ENCODE peak calls at places on chromosomes 4 and X, in five cellular contexts. H is fibroblast of mammary gland, M is HFFc6, W is mesothelial cell of epicardium, E is omental fat pad. G is an unnamed sample.

GRCh38 chrX:11792461-11793421 is 34.7 kb downstream of the MSL3 start:
- DNase-seq in H (no peak), M (no peak), W (no peak), E (no peak), G (peak)

GRCh38 chrX:56788229-56788628 is 59.2 kb downstream of the NBDY start:
- DNase-seq in H (no peak), M (no peak), W (no peak), E (peak), G (no peak)

GRCh38 chr4:166400270-166400894 is 527.3 kb downstream of the TLL1 start:
- DNase-seq in H (no peak), M (no peak), W (no peak), E (no peak), G (no peak)

GRCh38 chr4:87622303-87622702 is 14.0 kb downstream of the DSPP start:
- DNase-seq in H (no peak), M (no peak), W (no peak), E (no peak), G (no peak)

GRCh38 chrX:49001521-49002090 is 458 bp downstream of the GRIPAP1 start:
- DNase-seq in H (peak), M (peak), W (no peak), E (no peak), G (no peak)

GRCh38 chr4:40475609-40476008 is 140.5 kb downstream of the CHRNA9 start:
- DNase-seq in H (no peak), M (no peak), W (no peak), E (no peak), G (no peak)

GRCh38 chrX:110042521-110042920 is 39.6 kb downstream of the TMEM164 start:
- DNase-seq in H (peak), M (peak), W (no peak), E (no peak), G (no peak)

GRCh38 chr4:80367737-80368136 is 32.2 kb downstream of the CFAP299 start:
- DNase-seq in H (peak), M (peak), W (no peak), E (no peak), G (no peak)

GRCh38 chrX:15146515-15146914 is 123.4 kb downstream of the ASB9 start:
- DNase-seq in H (peak), M (no peak), W (no peak), E (no peak), G (no peak)

GRCh38 chrX:119622356-119623232 is 16.4 kb upstream of the NKRF start:
- DNase-seq in H (peak), M (peak), W (no peak), E (no peak), G (no peak)

GRCh38 chrX:8815460-8816065 is 14.4 kb upstream of the FAM9A start:
- DNase-seq in H (peak), M (peak), W (no peak), E (no peak), G (no peak)

GRCh38 chr4:173698557-173699262 is 168.7 kb upstream of the HAND2 start:
- DNase-seq in H (peak), M (no peak), W (no peak), E (no peak), G (no peak)

GRCh38 chr4:86221076-86221475 is 138.8 kb downstream of the MAPK10 start:
- DNase-seq in H (no peak), M (no peak), W (no peak), E (no peak), G (no peak)

GRCh38 chr4:125283702-125284279 is 31.0 kb upstream of the FAT4 start:
- DNase-seq in H (peak), M (peak), W (no peak), E (no peak), G (no peak)

GRCh38 chrX:90026730-90027129 is 105.0 kb downstream of the TGIF2LX start:
- DNase-seq in H (no peak), M (no peak), W (no peak), E (no peak), G (no peak)

GRCh38 chr4:88177981-88178632 is 19.7 kb upstream of the ABCG2 start:
- DNase-seq in H (peak), M (peak), W (no peak), E (no peak), G (no peak)

GRCh38 chr4:85579942-85580341 is 105.0 kb downstream of the ARHGAP24 start:
- DNase-seq in H (no peak), M (no peak), W (no peak), E (no peak), G (no peak)

GRCh38 chrX:72079607-72080006 is 52.1 kb downstream of the RTL5 start:
- DNase-seq in H (no peak), M (no peak), W (no peak), E (no peak), G (no peak)

GRCh38 chr4:60605651-60606354 is 594.3 kb upstream of the ADGRL3 start:
- DNase-seq in H (peak), M (peak), W (no peak), E (no peak), G (no peak)

GRCh38 chrX:49919617-49920016 is 2.8 kb upstream of the CLCN5 start:
- DNase-seq in H (peak), M (peak), W (peak), E (peak), G (no peak)

GRCh38 chr4:47662975-47663374 is 174.9 kb downstream of the CORIN start:
- DNase-seq in H (no peak), M (no peak), W (no peak), E (no peak), G (no peak)

GRCh38 chr4:184745747-184746531 is 12.0 kb upstream of the CENPU start:
- DNase-seq in H (peak), M (peak), W (peak), E (no peak), G (peak)

GRCh38 chr4:77473509-77473908 is 132.1 kb upstream of the CXCL13 start:
- DNase-seq in H (peak), M (peak), W (no peak), E (no peak), G (no peak)

GRCh38 chrX:115344885-115345653 is 55.6 kb downstream of the LUZP4 start:
- DNase-seq in H (peak), M (peak), W (peak), E (peak), G (no peak)

DNA sequence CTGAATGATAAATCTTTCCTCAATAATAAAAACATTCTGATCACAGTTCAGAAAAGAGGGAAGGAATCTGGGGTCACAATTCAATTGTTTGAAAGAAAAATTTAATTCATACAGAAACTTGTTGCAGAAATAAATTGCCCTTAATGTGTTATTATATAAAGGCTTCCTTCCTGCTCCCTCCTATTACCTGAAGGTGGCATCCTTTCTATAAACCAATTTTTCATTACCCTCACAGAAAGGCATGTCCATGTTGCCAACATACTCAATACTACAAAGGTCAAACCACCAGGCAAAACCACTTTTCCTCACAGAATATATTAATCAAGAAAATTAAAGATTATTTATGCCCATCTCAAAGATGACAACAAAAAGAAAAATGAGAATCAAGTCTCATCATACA is 194.3 kb upstream of the CT83 start:
- DNase-seq in H (no peak), M (no peak), W (no peak), E (no peak), G (no peak)
- TF ChIP-seq CTCF in H (no peak), M (no peak), W (no peak), E (no peak), G (no peak)

DNA sequence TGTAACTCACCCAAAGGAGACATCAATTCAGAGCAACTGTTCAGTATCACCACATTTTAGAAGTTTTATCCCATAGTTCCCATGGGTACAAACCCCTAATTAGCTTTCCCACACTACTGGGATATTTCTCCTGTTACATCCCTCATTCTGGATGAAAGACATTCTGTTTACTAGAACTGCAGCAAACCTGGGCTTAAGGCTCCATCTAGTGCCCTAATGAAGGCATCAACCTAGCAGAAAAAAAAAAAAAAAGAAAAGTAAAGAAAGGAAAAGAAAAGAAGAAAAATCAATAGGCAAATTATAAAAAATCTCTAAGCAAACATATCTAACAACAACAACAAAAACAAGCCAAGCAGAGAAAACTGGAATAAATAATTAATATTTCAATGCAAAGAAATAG is 133.7 kb upstream of the CPXCR1 start:
- DNase-seq in H (peak), M (no peak), W (no peak), E (no peak), G (no peak)
- TF ChIP-seq CTCF in H (peak), M (peak), W (peak), E (no peak), G (no peak)

GRCh38 chr4:14289708-14290107 is 662.2 kb upstream of the BOD1L1 start:
- DNase-seq in H (peak), M (no peak), W (no peak), E (no peak), G (no peak)
- TF ChIP-seq CTCF in H (no peak), M (no peak), W (no peak), E (no peak), G (no peak)

DNA sequence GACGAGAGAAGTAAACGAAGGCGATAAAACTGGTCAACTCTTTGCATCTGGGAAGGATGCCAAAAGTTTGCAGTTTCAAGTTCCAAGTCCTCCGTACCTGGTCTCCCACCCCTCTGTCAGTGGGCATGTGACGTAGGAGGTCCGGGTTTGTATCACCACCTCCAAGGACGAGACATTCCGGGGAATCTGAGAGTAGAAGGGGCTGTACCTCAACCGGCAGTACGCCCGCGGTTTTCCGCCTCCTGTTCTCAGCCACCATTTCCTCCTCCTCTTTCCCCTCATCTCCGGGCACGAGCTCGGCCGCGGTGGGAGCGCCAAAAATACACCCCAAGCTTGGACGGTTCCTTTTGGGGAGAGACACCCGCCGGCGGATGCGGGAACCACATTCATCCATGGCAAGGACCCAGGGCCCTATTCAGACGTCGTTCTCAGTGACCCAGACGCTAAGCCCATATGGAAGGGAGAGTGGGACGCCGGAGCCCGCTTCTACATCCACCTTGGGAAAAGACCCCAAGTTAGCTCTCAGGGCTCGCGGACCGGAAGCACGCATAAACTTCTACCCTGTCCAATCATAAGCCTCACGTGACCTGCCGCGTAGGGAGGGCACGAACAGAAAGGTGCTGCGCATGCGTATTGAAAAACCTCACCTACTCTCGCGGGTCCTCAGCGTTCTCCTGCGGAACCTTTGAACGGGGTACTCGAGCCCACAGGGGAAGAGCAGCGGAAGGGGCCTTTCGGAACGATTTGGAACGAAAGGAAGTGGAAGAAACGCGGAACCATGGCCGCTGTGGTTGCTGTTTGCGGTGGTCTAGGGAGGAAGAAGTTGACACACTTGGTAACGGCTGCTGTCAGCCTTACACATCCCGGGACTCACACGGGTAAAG is at the start of the genes HELQ and MRPS18C:
- DNase-seq in H (peak), M (peak), W (peak), E (peak), G (peak)
- TF ChIP-seq CTCF in H (peak), M (peak), W (no peak), E (no peak), G (no peak)

GRCh38 chr4:3452376-3452775 is 10.6 kb downstream of the HGFAC start:
- DNase-seq in H (no peak), M (no peak), W (no peak), E (no peak), G (no peak)
- TF ChIP-seq CTCF in H (peak), M (peak), W (no peak), E (no peak), G (no peak)

DNA sequence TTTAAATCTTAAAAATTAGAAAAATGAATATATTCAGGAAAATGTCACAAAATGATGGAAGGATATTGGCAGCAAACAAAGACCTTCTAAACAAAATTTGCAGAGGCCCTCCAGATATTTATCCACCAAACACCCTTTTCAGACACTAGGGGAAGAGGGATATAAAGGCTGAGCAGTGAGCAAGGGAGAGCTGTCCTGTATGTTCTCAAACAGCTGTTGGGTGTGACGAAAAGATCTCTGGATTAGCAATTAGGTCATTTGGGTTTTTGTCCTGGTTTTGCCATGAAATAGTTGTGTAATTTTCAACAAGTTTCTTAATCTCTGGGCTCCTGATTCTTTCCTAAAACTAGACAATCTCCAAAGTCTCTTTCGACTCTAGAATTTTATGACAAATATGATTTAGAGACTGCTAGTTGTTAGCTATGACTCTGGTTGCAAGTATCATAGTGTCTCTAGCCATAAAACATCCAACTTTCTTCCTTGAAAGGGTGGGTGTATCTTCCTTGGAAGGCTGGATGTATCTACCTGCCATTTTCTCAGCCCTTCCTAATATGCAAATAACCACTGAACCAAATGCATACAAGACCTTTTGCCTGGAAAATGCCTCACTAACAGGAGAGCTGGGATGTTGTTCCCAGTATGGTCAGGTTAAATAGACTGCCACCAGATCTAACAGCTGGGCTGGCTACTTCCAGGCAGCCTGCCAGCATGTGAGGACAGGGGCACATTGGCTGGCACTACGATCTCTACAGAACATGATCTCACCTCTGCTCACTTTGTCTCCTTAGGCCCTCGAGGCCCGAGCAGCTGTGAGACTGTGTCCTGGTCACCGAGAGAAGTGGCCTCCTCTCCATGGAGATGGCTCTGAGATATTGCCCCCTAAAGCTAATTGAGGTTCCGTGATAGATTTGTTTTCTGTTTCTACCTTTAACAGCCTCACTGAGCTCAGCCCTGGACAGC is 225.5 kb upstream of the JADE1 start:
- DNase-seq in H (peak), M (no peak), W (no peak), E (no peak), G (no peak)
- TF ChIP-seq CTCF in H (peak), M (no peak), W (no peak), E (no peak), G (no peak)

GRCh38 chr4:135418353-135418752 is 1216.8 kb upstream of the PABPC4L start:
- DNase-seq in H (no peak), M (peak), W (no peak), E (no peak), G (no peak)
- TF ChIP-seq CTCF in H (peak), M (peak), W (peak), E (no peak), G (no peak)

DNA sequence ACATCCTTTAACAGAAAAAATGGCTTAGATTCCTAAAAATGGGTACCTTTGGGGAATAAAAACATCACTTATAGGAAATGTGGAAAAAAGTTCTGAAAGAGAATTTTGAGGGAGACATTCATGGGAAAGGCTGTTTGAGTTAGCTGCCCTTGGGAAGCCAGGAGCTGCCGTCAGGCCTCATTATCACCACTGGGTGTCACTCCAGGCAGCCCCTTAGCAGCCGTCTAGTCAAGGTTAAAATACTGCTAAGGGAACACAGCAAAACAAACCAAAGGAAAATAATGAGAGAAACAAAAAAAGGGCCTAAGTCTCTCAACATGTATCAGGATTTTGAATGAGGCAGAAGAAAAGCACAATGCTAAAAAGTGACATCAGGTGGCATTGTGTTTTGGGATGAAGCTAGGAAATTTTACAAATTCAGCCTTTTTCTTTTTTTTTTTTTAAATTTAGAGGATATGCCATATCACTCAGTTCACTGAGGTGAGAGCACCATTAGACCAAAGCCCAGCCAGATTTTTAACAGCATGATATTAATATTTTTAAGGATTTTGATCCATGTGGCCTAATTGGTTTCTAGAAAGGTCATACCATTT is 235.3 kb downstream of the GPAT3 start:
- DNase-seq in H (peak), M (peak), W (peak), E (no peak), G (no peak)
- TF ChIP-seq CTCF in H (peak), M (peak), W (peak), E (no peak), G (no peak)

GRCh38 chrX:145405012-145405411 is 157.7 kb downstream of the SPANXN1 start:
- DNase-seq in H (peak), M (no peak), W (no peak), E (no peak), G (no peak)
- TF ChIP-seq CTCF in H (peak), M (peak), W (peak), E (no peak), G (no peak)

DNA sequence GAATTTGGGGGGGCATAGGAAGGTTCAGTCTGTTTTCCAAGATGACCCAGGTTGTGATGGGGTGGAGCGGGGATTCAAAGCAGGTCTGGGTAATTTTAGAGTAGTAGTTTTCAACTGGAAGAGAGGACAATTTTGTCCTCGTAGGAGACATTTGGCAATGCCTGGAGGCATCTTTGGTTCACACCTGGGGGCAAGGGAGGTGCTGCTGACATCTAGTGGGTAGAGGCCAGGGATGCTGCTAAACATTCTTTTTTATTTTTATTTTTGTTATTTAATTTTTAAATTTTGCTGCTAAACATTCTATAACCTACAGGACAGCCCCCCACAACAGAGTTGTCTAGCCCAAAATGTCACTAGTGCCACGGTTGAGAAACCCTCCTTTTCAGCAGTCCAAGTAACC is 1.9 kb downstream of the RAB9A start:
- DNase-seq in H (peak), M (no peak), W (no peak), E (no peak), G (no peak)
- TF ChIP-seq CTCF in H (peak), M (peak), W (no peak), E (no peak), G (no peak)

G was measured in activated B cell treated with CpG ODN at 0.5 μM for 24 hours.